ENCODE peak calls at places on chromosomes 7 and 10, in six cellular contexts. One of them, this sample, is unnamed.

GRCh38 chr10:26733750-26734568 is 36.5 kb downstream of the PDSS1 start:
- DNase-seq in ACHN: no peak
- DNase-seq in OCI-M1: no peak
- DNase-seq in Peyer's patch: peak; percentile 79
- DNase-seq in GM23248: no peak
- DNase-seq in NCI-H2081 treated with DMSO at 0.1 percent for 48 hours: no peak
- DNase-seq in this sample: no peak

GRCh38 chr7:133682364-133683181 is 429.7 kb downstream of the EXOC4 start:
- DNase-seq in GM23248: no peak
- DNase-seq in ACHN: no peak
- DNase-seq in OCI-M1: no peak
- DNase-seq in NCI-H2081 treated with DMSO at 0.1 percent for 48 hours: no peak
- DNase-seq in Peyer's patch: no peak
- DNase-seq in this sample: no peak

GRCh38 chr7:124762611-124763143 is 2.9 kb downstream of the GPR37 start:
- DNase-seq in ACHN: no peak
- DNase-seq in OCI-M1: no peak
- DNase-seq in Peyer's patch: no peak
- DNase-seq in GM23248: no peak
- DNase-seq in NCI-H2081 treated with DMSO at 0.1 percent for 48 hours: no peak
- DNase-seq in this sample: no peak

GRCh38 chr10:132114953-132115520 is 49.3 kb downstream of the JAKMIP3 start:
- DNase-seq in ACHN: no peak
- DNase-seq in NCI-H2081 treated with DMSO at 0.1 percent for 48 hours: no peak
- DNase-seq in Peyer's patch: no peak
- DNase-seq in GM23248: no peak
- DNase-seq in OCI-M1: no peak
- DNase-seq in this sample: no peak

GRCh38 chr10:10804998-10805737 is 212.5 kb upstream of the CELF2 start:
- DNase-seq in Peyer's patch: no peak
- DNase-seq in GM23248: peak; percentile 84
- DNase-seq in NCI-H2081 treated with DMSO at 0.1 percent for 48 hours: no peak
- DNase-seq in OCI-M1: no peak
- DNase-seq in ACHN: peak; percentile 12
- DNase-seq in this sample: no peak

GRCh38 chr7:38886265-38886664 is 22.7 kb downstream of the VPS41 start:
- DNase-seq in NCI-H2081 treated with DMSO at 0.1 percent for 48 hours: no peak
- DNase-seq in GM23248: no peak
- DNase-seq in ACHN: no peak
- DNase-seq in Peyer's patch: no peak
- DNase-seq in OCI-M1: no peak
- DNase-seq in this sample: no peak

GRCh38 chr10:72072639-72073038 is 15.7 kb downstream of the SPOCK2 start:
- DNase-seq in ACHN: no peak
- DNase-seq in Peyer's patch: no peak
- DNase-seq in OCI-M1: no peak
- DNase-seq in GM23248: no peak
- DNase-seq in NCI-H2081 treated with DMSO at 0.1 percent for 48 hours: no peak
- DNase-seq in this sample: no peak

GRCh38 chr10:61000769-61001730 is 57.1 kb upstream of the RHOBTB1 start:
- DNase-seq in ACHN: peak; percentile 14
- DNase-seq in OCI-M1: no peak
- DNase-seq in GM23248: peak; percentile 28
- DNase-seq in Peyer's patch: peak; percentile 52
- DNase-seq in NCI-H2081 treated with DMSO at 0.1 percent for 48 hours: no peak
- DNase-seq in this sample: no peak